ENCODE peak calls at places on chromosomes 1 and 21, in seven cellular contexts. H is H9, O is H1, K is neuronal stem cell, W is mesendoderm, N is trophoblast cell, U is mesenchymal stem cell. F is an unnamed sample.

GRCh38 chr1:232922475-232922874 is 27.9 kb upstream of the NTPCR start:
- DNase-seq in H (no peak), N (no peak), W (no peak), O (no peak), U (peak; percentile 60), K (no peak), F (peak; percentile 36)

GRCh38 chr21:42534361-42534900 is 20.8 kb downstream of the SLC37A1 start:
- DNase-seq in N (no peak), W (no peak), K (no peak), H (peak; percentile 23), U (no peak), O (no peak), F (no peak)

GRCh38 chr1:75677443-75677842 is 47.1 kb upstream of the ACADM start:
- DNase-seq in U (no peak), H (no peak), W (no peak), K (no peak), N (no peak), O (no peak), F (no peak)

GRCh38 chr1:181251001-181251712 is 162.7 kb downstream of the IER5 start:
- DNase-seq in H (no peak), U (no peak), N (no peak), K (no peak), W (no peak), O (no peak), F (peak; percentile 57)

GRCh38 chr1:54407957-54408700 is 1.9 kb upstream of the SSBP3 start:
- DNase-seq in W (peak; percentile 88), H (no peak), K (no peak), N (peak; percentile 75), U (peak; percentile 91), O (no peak), F (peak; percentile 89)

GRCh38 chr1:178254433-178254832 is 160.5 kb downstream of the RASAL2 start:
- DNase-seq in H (no peak), U (no peak), W (no peak), O (no peak), N (no peak), K (no peak), F (no peak)

GRCh38 chr1:111406325-111406768 is 21.2 kb downstream of the OVGP1 start:
- DNase-seq in K (no peak), O (no peak), H (no peak), N (no peak), U (no peak), W (peak; percentile 9), F (peak; percentile 48)

GRCh38 chr1:170576980-170577379 is 45.0 kb downstream of the GORAB start:
- DNase-seq in W (no peak), U (no peak), O (no peak), K (no peak), N (no peak), H (no peak), F (no peak)

GRCh38 chr1:52635321-52636089 is 2.5 kb downstream of the SHISAL2A start:
- DNase-seq in N (peak; percentile 21), U (no peak), O (no peak), H (no peak), K (no peak), W (peak; percentile 60), F (no peak)

GRCh38 chr1:13766906-13767564 is 67.0 kb downstream of the PRDM2 start:
- DNase-seq in W (no peak), O (no peak), N (no peak), K (no peak), H (no peak), U (no peak), F (peak; percentile 86)

GRCh38 chr21:42683371-42684108 is 30.1 kb downstream of the PDE9A start:
- DNase-seq in H (no peak), W (no peak), O (no peak), N (no peak), K (no peak), U (no peak), F (no peak)

GRCh38 chr1:11448375-11449085 is 30.4 kb upstream of the DISP3 start:
- DNase-seq in K (no peak), O (no peak), H (no peak), U (no peak), N (no peak), W (no peak), F (no peak)

GRCh38 chr1:206895837-206896242 is 1.4 kb upstream of the IL24 start:
- DNase-seq in N (peak; percentile 18), H (no peak), O (no peak), U (peak; percentile 93), K (no peak), W (no peak), F (peak; percentile 68)

GRCh38 chr1:245016700-245017099 is 138.1 kb upstream of the KIF26B start:
- DNase-seq in U (no peak), O (no peak), N (no peak), H (no peak), W (no peak), K (no peak), F (no peak)

GRCh38 chr1:26293911-26294463 is 12.4 kb downstream of the UBXN11 start:
- DNase-seq in H (no peak), W (no peak), U (no peak), K (no peak), O (no peak), N (peak; percentile 29), F (no peak)

GRCh38 chr1:38446936-38447335 is 400.3 kb upstream of the POU3F1 start:
- DNase-seq in K (no peak), N (no peak), U (no peak), O (no peak), H (no peak), W (no peak), F (no peak)

GRCh38 chr1:59163268-59164092 is 133.4 kb upstream of the FGGY start:
- DNase-seq in W (no peak), H (no peak), N (peak; percentile 24), K (no peak), O (no peak), U (peak; percentile 72), F (peak; percentile 65)

GRCh38 chr1:225710804-225711203 is 57.9 kb upstream of the ENAH start:
- DNase-seq in W (peak; percentile 60), N (no peak), O (no peak), K (no peak), U (no peak), H (no peak), F (peak; percentile 22)

GRCh38 chr1:75727571-75727970 is 3.1 kb downstream of the ACADM start:
- DNase-seq in N (no peak), U (no peak), O (no peak), K (no peak), H (no peak), W (no peak), F (no peak)

GRCh38 chr1:87869563-87869962 is 540.9 kb downstream of the LMO4 start:
- DNase-seq in W (no peak), O (no peak), U (peak; percentile 74), H (no peak), N (peak; percentile 32), K (no peak), F (peak; percentile 78)

GRCh38 chr1:29690156-29690555 is 453.8 kb downstream of the PTPRU start:
- DNase-seq in H (peak; percentile 11), K (no peak), W (no peak), N (no peak), O (no peak), U (no peak), F (no peak)
- H3K18ac ChIP-seq in H (no peak overlapping the region), K (peak overlapping the region; percentile 22), W (no peak overlapping the region), N (no peak overlapping the region), O (no peak overlapping the region), U (no peak overlapping the region), F (no peak overlapping the region)

GRCh38 chr1:208089151-208089550 is 155.0 kb downstream of the PLXNA2 start:
- DNase-seq in O (no peak), H (no peak), W (no peak), N (peak; percentile 33), K (no peak), U (no peak), F (no peak)

GRCh38 chr1:208088319-208088718 is 155.9 kb downstream of the PLXNA2 start:
- DNase-seq in K (no peak), N (no peak), H (no peak), W (no peak), O (no peak), U (no peak), F (no peak)

GRCh38 chr1:208089971-208090755 is 154.0 kb downstream of the PLXNA2 start:
- DNase-seq in U (no peak), O (no peak), W (no peak), K (no peak), N (no peak), H (no peak), F (peak; percentile 36)

GRCh38 chr1:208093046-208093445 is 151.1 kb downstream of the PLXNA2 start:
- DNase-seq in U (no peak), O (no peak), K (no peak), N (peak; percentile 97), H (no peak), W (no peak), F (no peak)

DNA sequence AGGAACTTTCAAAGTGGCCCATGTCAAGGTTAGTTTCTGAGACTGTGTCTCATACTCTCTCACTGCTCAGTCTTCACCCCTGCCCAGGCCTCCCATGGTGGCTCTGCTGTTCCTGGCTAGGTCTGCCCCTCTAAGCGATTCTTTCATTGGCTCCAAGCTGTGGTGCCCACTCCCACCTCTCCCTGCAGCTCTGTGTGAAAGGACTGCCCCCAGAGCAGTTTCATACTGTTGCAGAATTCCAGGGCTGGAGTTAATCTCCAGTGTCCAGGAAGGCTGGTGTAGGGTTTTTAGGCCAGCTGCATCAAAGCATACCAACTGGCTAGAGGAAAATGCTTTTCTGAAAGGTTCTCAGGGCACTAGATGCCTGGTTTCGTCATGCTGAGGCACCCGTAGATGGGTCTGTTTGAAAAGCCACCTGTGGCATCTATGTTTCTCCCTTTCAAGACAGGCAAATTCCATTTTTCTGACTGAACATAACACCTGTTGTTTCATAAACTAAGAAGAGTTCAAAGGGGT is 153.3 kb downstream of the PLXNA2 start:
- DNase-seq in O (no peak), W (no peak), H (no peak), N (peak; percentile 96), K (no peak), U (no peak), F (no peak)
- H3K18ac ChIP-seq in O (no peak overlapping the region), W (no peak overlapping the region), H (no peak overlapping the region), N (no peak overlapping the region), K (no peak overlapping the region), U (no peak overlapping the region), F (no peak overlapping the region)

DNA sequence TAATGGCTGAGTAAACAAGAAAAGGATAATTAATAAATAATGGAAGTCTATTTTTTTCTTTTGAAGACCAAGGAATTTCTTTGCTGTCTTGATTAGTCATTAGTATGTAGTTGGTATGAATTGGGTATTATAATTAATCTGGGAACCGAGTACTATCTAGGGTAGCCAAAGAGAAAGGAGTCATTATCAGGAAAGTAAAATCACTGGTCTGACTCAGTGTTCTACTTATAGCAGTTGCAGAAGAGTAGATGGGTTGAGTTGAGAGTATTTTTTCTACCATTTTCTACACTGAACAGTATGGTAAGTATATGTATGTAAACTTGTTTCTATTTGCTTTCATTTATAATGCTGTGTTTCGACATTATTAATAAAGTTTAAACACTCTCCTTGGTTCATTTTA is 26.6 kb downstream of the CDC14A start:
- DNase-seq in K (no peak), H (no peak), W (no peak), N (no peak), U (no peak), O (no peak), F (no peak)
- H3K18ac ChIP-seq in K (no peak overlapping the region), H (no peak overlapping the region), W (no peak overlapping the region), N (no peak overlapping the region), U (no peak overlapping the region), O (no peak overlapping the region), F (no peak overlapping the region)

DNA sequence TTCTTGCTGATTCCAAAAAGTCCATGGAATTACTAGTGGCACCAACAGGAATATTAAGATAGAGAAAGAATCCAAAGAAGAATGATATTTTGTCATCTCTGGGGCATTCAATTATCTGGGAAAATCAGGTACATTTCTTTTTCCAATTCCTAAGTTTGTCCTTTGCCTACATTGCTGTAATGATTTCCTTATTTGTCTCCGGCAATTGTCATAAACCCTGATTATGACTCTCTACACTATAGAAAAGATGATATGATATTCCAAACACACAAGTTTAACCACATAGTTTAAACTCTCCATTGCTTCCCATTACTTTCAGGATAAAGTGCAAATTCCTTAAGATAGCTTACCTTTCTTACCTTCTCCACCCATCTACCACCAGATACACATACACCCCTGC is 647.0 kb downstream of the PLPP3 start:
- DNase-seq in H (no peak), N (peak; percentile 80), W (no peak), U (no peak), K (no peak), O (no peak), F (no peak)
- H3K18ac ChIP-seq in H (no peak overlapping the region), N (no peak overlapping the region), W (no peak overlapping the region), U (no peak overlapping the region), K (no peak overlapping the region), O (no peak overlapping the region), F (no peak overlapping the region)

F was measured in IMR-90.